ENCODE peak calls at places on chromosomes 4 and X, in six cellular contexts. J is T follicular helper cell; M is CD8-positive, alpha-beta memory T cell; I is H9; F is aorta; K is smooth muscle cell of the brain vasculature. Q is an unnamed sample.

GRCh38 chr4:80307183-80307735 is 28.3 kb upstream of the CFAP299 start:
- DNase-seq in F (no peak), M (no peak), J (no peak), I (no peak), K (no peak), Q (no peak)

GRCh38 chr4:40446785-40447184 is 111.7 kb downstream of the CHRNA9 start:
- DNase-seq in J (no peak), F (no peak), M (no peak), I (no peak), K (no peak), Q (no peak)

GRCh38 chrX:85018471-85018870 is 14.8 kb downstream of the APOOL start:
- DNase-seq in K (no peak), I (no peak), F (no peak), M (no peak), J (no peak), Q (no peak)

GRCh38 chr4:56244681-56245080 is 142.6 kb downstream of the AASDH start:
- DNase-seq in F (no peak), I (no peak), J (no peak), K (no peak), M (no peak), Q (no peak)

GRCh38 chr4:26459054-26459755 is 31.1 kb downstream of the CCKAR start:
- DNase-seq in M (no peak), K (peak), I (no peak), F (no peak), J (no peak), Q (peak)

GRCh38 chrX:86348669-86349068 is 200.4 kb downstream of the DACH2 start:
- DNase-seq in I (peak), F (no peak), J (no peak), M (no peak), K (no peak), Q (no peak)

GRCh38 chr4:53432528-53433424 is 55.3 kb downstream of the FIP1L1 start:
- DNase-seq in F (no peak), K (no peak), I (no peak), J (no peak), M (no peak), Q (no peak)

GRCh38 chrX:137573356-137574101 is 7.6 kb downstream of the ZIC3 start:
- DNase-seq in M (no peak), I (peak), F (no peak), J (no peak), K (no peak), Q (no peak)

GRCh38 chrX:132480581-132481203 is 8.1 kb downstream of the MBNL3 start:
- DNase-seq in I (no peak), M (peak), J (peak), F (no peak), K (no peak), Q (peak)

GRCh38 chrX:72536542-72536941 is 36.1 kb downstream of the HDAC8 start:
- DNase-seq in M (no peak), I (no peak), F (no peak), J (no peak), K (no peak), Q (no peak)

GRCh38 chr4:4384837-4385236 is 2.1 kb upstream of the NSG1 start:
- DNase-seq in M (no peak), K (no peak), I (peak), J (no peak), F (peak), Q (no peak)

GRCh38 chr4:121256346-121256745 is 92.2 kb upstream of the TNIP3 start:
- DNase-seq in I (no peak), J (no peak), M (peak), K (peak), F (no peak), Q (peak)

GRCh38 chr4:109847896-109848442 is at the start of gene LRIT3:
- DNase-seq in J (no peak), K (no peak), I (no peak), M (no peak), F (no peak), Q (no peak)